ENCODE peak calls at places on chromosomes 5 and 9, in five cellular contexts. One of them, this sample, is unnamed.

GRCh38 chr5:158951951-158952545 is 147.7 kb downstream of the EBF1 start:
- DNase-seq in PC-9: no peak
- DNase-seq in endodermal cell: peak; percentile 63
- DNase-seq in AG04450: no peak
- DNase-seq in kidney epithelial cell: no peak
- DNase-seq in this sample: no peak

GRCh38 chr9:127112056-127112455 is 10.4 kb downstream of the ANGPTL2 start:
- DNase-seq in kidney epithelial cell: no peak
- DNase-seq in AG04450: no peak
- DNase-seq in PC-9: peak; percentile 56
- DNase-seq in endodermal cell: peak; percentile 98
- DNase-seq in this sample: no peak

GRCh38 chr5:146111409-146111808 is 6.0 kb upstream of the PLAC8L1 start:
- DNase-seq in endodermal cell: no peak
- DNase-seq in AG04450: no peak
- DNase-seq in PC-9: no peak
- DNase-seq in kidney epithelial cell: no peak
- DNase-seq in this sample: no peak

GRCh38 chr5:172868436-172868923 is 34.4 kb downstream of the ERGIC1 start:
- DNase-seq in kidney epithelial cell: no peak
- DNase-seq in endodermal cell: no peak
- DNase-seq in AG04450: no peak
- DNase-seq in PC-9: peak; percentile 77
- DNase-seq in this sample: peak; percentile 76

GRCh38 chr5:58074222-58074621 is 385.7 kb downstream of the PLK2 start:
- DNase-seq in PC-9: no peak
- DNase-seq in AG04450: no peak
- DNase-seq in kidney epithelial cell: no peak
- DNase-seq in endodermal cell: no peak
- DNase-seq in this sample: no peak

GRCh38 chr5:74042559-74043357 is 416.8 kb downstream of the ARHGEF28 start:
- DNase-seq in AG04450: no peak
- DNase-seq in PC-9: no peak
- DNase-seq in kidney epithelial cell: no peak
- DNase-seq in endodermal cell: no peak
- DNase-seq in this sample: peak; percentile 81

GRCh38 chr9:26579047-26579446 is 313.6 kb downstream of the CAAP1 start:
- DNase-seq in AG04450: no peak
- DNase-seq in PC-9: no peak
- DNase-seq in endodermal cell: no peak
- DNase-seq in kidney epithelial cell: no peak
- DNase-seq in this sample: no peak

GRCh38 chr5:97499605-97500004 is 316.6 kb upstream of the RIOK2 start:
- DNase-seq in kidney epithelial cell: no peak
- DNase-seq in AG04450: no peak
- DNase-seq in PC-9: no peak
- DNase-seq in endodermal cell: no peak
- DNase-seq in this sample: no peak

GRCh38 chr5:14400085-14400484 is 181.5 kb upstream of the OTULINL start:
- DNase-seq in endodermal cell: no peak
- DNase-seq in AG04450: no peak
- DNase-seq in kidney epithelial cell: no peak
- DNase-seq in PC-9: no peak
- DNase-seq in this sample: peak; percentile 73

GRCh38 chr5:179806250-179807045 is at the start of gene MGAT4B:
- DNase-seq in endodermal cell: peak; percentile 86
- DNase-seq in PC-9: no peak
- DNase-seq in AG04450: no peak
- DNase-seq in kidney epithelial cell: no peak
- DNase-seq in this sample: peak; percentile 27

GRCh38 chr5:73431204-73431851 is 17.2 kb downstream of the FOXD1 start:
- DNase-seq in PC-9: no peak
- DNase-seq in AG04450: no peak
- DNase-seq in kidney epithelial cell: no peak
- DNase-seq in endodermal cell: no peak
- DNase-seq in this sample: no peak

GRCh38 chr9:4979224-4979623 is 5.8 kb upstream of the JAK2 start:
- DNase-seq in PC-9: no peak
- DNase-seq in kidney epithelial cell: no peak
- DNase-seq in AG04450: peak; percentile 27
- DNase-seq in endodermal cell: no peak
- DNase-seq in this sample: no peak

GRCh38 chr5:26757941-26758340 is 280.4 kb downstream of the CDH9 start:
- DNase-seq in kidney epithelial cell: no peak
- DNase-seq in PC-9: no peak
- DNase-seq in AG04450: no peak
- DNase-seq in endodermal cell: no peak
- DNase-seq in this sample: no peak

GRCh38 chr5:127076730-127077129 is 3.4 kb upstream of the C5orf63 start:
- DNase-seq in endodermal cell: no peak
- DNase-seq in AG04450: no peak
- DNase-seq in kidney epithelial cell: no peak
- DNase-seq in PC-9: peak; percentile 50
- DNase-seq in this sample: peak; percentile 58

GRCh38 chr5:132883261-132883834 is 9.9 kb downstream of the LEAP2 start:
- DNase-seq in kidney epithelial cell: peak; percentile 28
- DNase-seq in endodermal cell: peak; percentile 66
- DNase-seq in PC-9: peak; percentile 61
- DNase-seq in AG04450: peak; percentile 33
- DNase-seq in this sample: no peak

GRCh38 chr5:83714780-83715179 is 5.9 kb downstream of the HAPLN1 start:
- DNase-seq in PC-9: no peak
- DNase-seq in kidney epithelial cell: no peak
- DNase-seq in AG04450: no peak
- DNase-seq in endodermal cell: peak; percentile 58
- DNase-seq in this sample: no peak

GRCh38 chr5:54383225-54383624 is 72.3 kb upstream of the HSPB3 start:
- DNase-seq in kidney epithelial cell: no peak
- DNase-seq in endodermal cell: no peak
- DNase-seq in AG04450: no peak
- DNase-seq in PC-9: no peak
- DNase-seq in this sample: no peak

GRCh38 chr9:133897675-133898074 is 94.4 kb downstream of the VAV2 start:
- DNase-seq in AG04450: no peak
- DNase-seq in PC-9: no peak
- DNase-seq in endodermal cell: no peak
- DNase-seq in kidney epithelial cell: no peak
- DNase-seq in this sample: no peak

GRCh38 chr5:36720688-36721087 is 114.3 kb downstream of the SLC1A3 start:
- DNase-seq in kidney epithelial cell: no peak
- DNase-seq in AG04450: no peak
- DNase-seq in endodermal cell: no peak
- DNase-seq in PC-9: no peak
- DNase-seq in this sample: no peak

GRCh38 chr9:99868845-99869244 is 37.6 kb upstream of the STX17 start:
- DNase-seq in AG04450: no peak
- DNase-seq in PC-9: no peak
- DNase-seq in endodermal cell: no peak
- DNase-seq in kidney epithelial cell: no peak
- DNase-seq in this sample: no peak

GRCh38 chr9:90086076-90086475 is 481.3 kb downstream of the GADD45G start:
- DNase-seq in endodermal cell: no peak
- DNase-seq in kidney epithelial cell: no peak
- DNase-seq in PC-9: no peak
- DNase-seq in AG04450: no peak
- DNase-seq in this sample: no peak

GRCh38 chr5:127934791-127935256 is 148.7 kb upstream of the SLC12A2 start:
- DNase-seq in endodermal cell: peak; percentile 76
- DNase-seq in PC-9: peak; percentile 100
- DNase-seq in AG04450: no peak
- DNase-seq in kidney epithelial cell: peak; percentile 97
- DNase-seq in this sample: peak; percentile 62

GRCh38 chr5:119323630-119324000 is 32.2 kb upstream of the TNFAIP8 start:
- DNase-seq in kidney epithelial cell: no peak
- DNase-seq in AG04450: no peak
- DNase-seq in PC-9: peak; percentile 66
- DNase-seq in endodermal cell: no peak
- DNase-seq in this sample: no peak

GRCh38 chr5:74113987-74114386 is 488.0 kb downstream of the ARHGEF28 start:
- DNase-seq in AG04450: no peak
- DNase-seq in kidney epithelial cell: no peak
- DNase-seq in PC-9: no peak
- DNase-seq in endodermal cell: no peak
- DNase-seq in this sample: no peak

GRCh38 chr5:1647580-1647979 is 123.8 kb upstream of the LPCAT1 start:
- DNase-seq in kidney epithelial cell: no peak
- DNase-seq in endodermal cell: peak; percentile 22
- DNase-seq in AG04450: no peak
- DNase-seq in PC-9: no peak
- DNase-seq in this sample: no peak

GRCh38 chr5:159199780-159200179 is 9.6 kb downstream of the RNF145 start:
- DNase-seq in endodermal cell: no peak
- DNase-seq in PC-9: no peak
- DNase-seq in kidney epithelial cell: no peak
- DNase-seq in AG04450: no peak
- DNase-seq in this sample: no peak

DNA sequence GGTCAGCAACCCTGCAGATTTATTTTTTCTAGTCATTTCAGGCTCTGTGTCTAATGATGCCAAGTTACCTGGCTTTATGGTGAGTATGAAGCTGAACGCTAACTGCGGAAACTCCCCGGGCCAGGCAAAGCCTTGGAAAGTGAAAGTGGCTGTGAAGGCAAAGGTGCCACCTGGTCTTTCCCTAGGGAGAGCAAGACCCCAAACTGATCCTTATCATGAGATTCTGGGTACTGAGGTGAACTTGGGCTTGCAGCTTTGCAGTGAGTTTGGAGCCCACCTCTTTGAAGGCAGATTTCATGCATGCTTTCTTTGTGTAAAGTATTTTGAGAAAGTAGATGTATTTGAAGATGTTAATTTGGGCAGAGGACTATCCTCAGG is 63.3 kb downstream of the CARTPT start:
- DNase-seq in AG04450: no peak
- DNase-seq in endodermal cell: no peak
- DNase-seq in PC-9: no peak
- DNase-seq in kidney epithelial cell: no peak
- DNase-seq in this sample: no peak
- H3K4me3 ChIP-seq in AG04450: no peak overlapping the region
- H3K4me3 ChIP-seq in endodermal cell: no peak overlapping the region
- H3K4me3 ChIP-seq in PC-9: no peak overlapping the region
- H3K4me3 ChIP-seq in kidney epithelial cell: no peak overlapping the region
- H3K4me3 ChIP-seq in this sample: no peak overlapping the region

DNA sequence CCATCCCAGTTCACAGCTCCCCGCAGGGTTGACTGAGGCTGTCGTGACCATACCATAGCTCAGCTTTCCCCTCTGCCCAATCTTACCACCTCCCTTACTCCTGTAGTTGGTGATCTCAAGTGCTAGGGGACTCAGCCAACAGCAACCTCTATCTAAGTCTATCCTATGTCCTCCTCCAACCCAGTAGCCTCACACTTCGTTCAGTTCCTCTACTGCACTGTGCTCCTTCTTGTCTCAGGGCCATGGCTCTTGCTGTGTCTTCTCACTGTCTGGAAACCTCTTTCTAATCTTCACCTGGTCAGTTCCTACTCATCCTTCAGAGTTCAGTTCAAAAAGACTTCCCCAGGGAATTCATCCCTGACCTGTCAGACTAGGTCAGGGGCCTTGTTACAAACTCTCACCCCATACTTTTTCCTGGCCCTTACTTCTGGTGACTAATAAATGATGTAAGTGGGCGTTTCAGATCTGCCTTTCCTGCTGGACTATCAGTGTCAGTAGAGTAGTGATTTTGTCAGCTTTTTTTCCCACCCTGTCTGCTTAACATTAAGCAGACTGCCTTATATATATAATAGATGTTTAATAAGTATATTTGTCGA is 53.6 kb upstream of the NR3C1 start:
- DNase-seq in kidney epithelial cell: no peak
- DNase-seq in endodermal cell: no peak
- DNase-seq in PC-9: peak; percentile 62
- DNase-seq in AG04450: no peak
- DNase-seq in this sample: peak; percentile 43
- H3K4me3 ChIP-seq in kidney epithelial cell: no peak overlapping the region
- H3K4me3 ChIP-seq in endodermal cell: no peak overlapping the region
- H3K4me3 ChIP-seq in PC-9: no peak overlapping the region
- H3K4me3 ChIP-seq in AG04450: no peak overlapping the region
- H3K4me3 ChIP-seq in this sample: no peak overlapping the region

DNA sequence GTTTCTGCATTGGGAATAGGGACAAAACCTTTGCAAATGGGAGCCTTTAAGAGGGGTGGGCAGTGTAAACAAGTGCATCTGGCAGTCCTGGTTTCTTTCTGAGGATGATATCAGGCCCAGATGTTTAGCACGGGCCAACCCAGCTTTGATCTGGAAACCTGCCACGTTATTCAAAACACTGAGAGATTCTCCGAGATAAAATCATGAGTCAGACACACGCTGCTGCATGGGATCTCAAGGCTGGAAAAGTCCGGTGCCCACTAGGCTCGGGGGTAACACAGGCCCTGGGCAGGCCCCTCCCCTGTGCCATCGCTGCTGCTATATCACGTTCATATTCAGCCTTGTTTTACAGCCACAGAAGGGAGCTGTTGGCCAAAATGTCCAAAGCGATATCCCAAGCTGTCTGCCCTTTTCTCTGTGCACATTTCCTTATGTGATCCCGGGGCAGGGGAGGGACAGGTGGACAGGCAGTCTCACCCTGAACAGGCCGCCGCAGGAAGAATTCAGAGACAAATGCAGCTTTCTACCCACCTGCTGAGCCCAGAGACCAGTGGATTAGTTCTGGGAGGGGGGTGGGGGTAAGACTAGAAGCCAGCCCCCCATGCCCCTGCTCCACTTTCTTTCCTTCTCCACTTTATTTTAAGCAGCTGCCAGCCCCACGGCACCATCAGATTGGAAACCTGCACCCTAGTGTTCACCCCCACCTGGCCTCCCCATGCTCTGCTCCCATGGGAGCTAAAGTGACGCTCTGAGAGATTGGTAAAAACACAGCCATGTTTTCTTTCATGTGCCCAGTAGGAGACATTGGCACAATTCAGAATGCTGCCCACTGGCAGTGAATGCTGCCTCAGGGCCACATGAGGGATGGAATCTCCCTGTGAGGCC is 63.1 kb downstream of the TMOD1 start:
- DNase-seq in AG04450: peak; percentile 49
- DNase-seq in kidney epithelial cell: peak; percentile 16
- DNase-seq in PC-9: no peak
- DNase-seq in endodermal cell: peak; percentile 39
- DNase-seq in this sample: peak; percentile 4
- H3K4me3 ChIP-seq in AG04450: no peak overlapping the region
- H3K4me3 ChIP-seq in kidney epithelial cell: no peak overlapping the region
- H3K4me3 ChIP-seq in PC-9: no peak overlapping the region
- H3K4me3 ChIP-seq in endodermal cell: no peak overlapping the region
- H3K4me3 ChIP-seq in this sample: no peak overlapping the region

DNA sequence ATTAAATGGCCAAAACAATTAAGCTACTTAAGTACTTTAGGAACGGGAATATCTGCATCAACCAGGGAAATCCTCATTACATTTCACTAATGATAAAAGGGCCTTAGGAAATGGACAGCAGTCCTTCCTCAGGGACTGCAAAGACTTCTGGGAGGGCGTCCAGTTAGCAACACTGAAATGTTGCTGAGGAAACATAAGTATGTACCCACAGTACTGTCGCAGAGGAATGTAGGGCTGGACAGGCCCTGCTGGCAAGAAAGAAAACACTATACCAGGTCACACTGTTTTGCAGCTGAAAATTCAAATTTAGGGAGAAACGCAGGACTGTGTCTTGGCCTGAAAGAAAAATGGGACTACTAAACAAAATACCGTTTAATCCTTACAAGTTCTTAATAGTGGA is 1.3 kb downstream of the C5orf15 start:
- DNase-seq in kidney epithelial cell: no peak
- DNase-seq in AG04450: no peak
- DNase-seq in PC-9: no peak
- DNase-seq in endodermal cell: no peak
- DNase-seq in this sample: no peak
- H3K4me3 ChIP-seq in kidney epithelial cell: peak overlapping the region; percentile 85
- H3K4me3 ChIP-seq in AG04450: peak overlapping the region; percentile 99
- H3K4me3 ChIP-seq in PC-9: peak overlapping the region; percentile 74
- H3K4me3 ChIP-seq in endodermal cell: peak overlapping the region; percentile 95
- H3K4me3 ChIP-seq in this sample: peak overlapping the region; percentile 94

This sample was measured in skeletal muscle cell.